ENCODE peak calls at places on chromosomes 13 and 19, in four cellular contexts. K, Y, R and X are unnamed samples.

GRCh38 chr13:87674143-87674772 is 3.1 kb downstream of the SLITRK5 start:
- DNase-seq in R (no peak), Y (no peak), K (no peak), X (no peak)

GRCh38 chr19:3275068-3275582 is 50.7 kb downstream of the CELF5 start:
- DNase-seq in K (no peak), Y (no peak), R (no peak), X (no peak)

GRCh38 chr13:48222358-48223015 is 10.5 kb upstream of the ITM2B start:
- DNase-seq in R (no peak), K (no peak), Y (no peak), X (no peak)

GRCh38 chr13:92807343-92807742 is 419.3 kb upstream of the GPC6 start:
- DNase-seq in K (no peak), Y (no peak), R (no peak), X (no peak)

GRCh38 chr19:37309834-37310575 is 60.9 kb upstream of the ZNF527 start:
- DNase-seq in K (no peak), R (no peak), Y (no peak), X (no peak)

GRCh38 chr19:6730153-6730804 is 7.1 kb downstream of the GPR108 start:
- DNase-seq in R (no peak), Y (no peak), K (no peak), X (no peak)

GRCh38 chr13:46622013-46622917 is 69.3 kb downstream of the LRCH1 start:
- DNase-seq in R (no peak), Y (no peak), K (no peak), X (no peak)

GRCh38 chr19:29837448-29837961 is 25.7 kb downstream of the CCNE1 start:
- DNase-seq in K (no peak), Y (no peak), R (no peak), X (no peak)

GRCh38 chr13:43664700-43665191 is 122.0 kb downstream of the ENOX1 start:
- DNase-seq in R (peak; percentile 67), K (peak; percentile 12), Y (no peak), X (peak; percentile 25)

GRCh38 chr19:46271488-46272197 is 25.2 kb upstream of the HIF3A start:
- DNase-seq in Y (no peak), R (peak; percentile 86), K (no peak), X (no peak)

GRCh38 chr13:61728468-61728867 is 312.8 kb upstream of the PCDH20 start:
- DNase-seq in K (no peak), Y (no peak), R (no peak), X (no peak)

GRCh38 chr19:13370948-13371347 is 135.3 kb downstream of the CACNA1A start:
- DNase-seq in K (no peak), Y (no peak), R (no peak), X (no peak)

GRCh38 chr19:823565-824121 is 1.9 kb upstream of the PLPPR3 start:
- DNase-seq in R (no peak), Y (no peak), K (no peak), X (no peak)

GRCh38 chr13:59771272-59771671 is 392.5 kb downstream of the DIAPH3 start:
- DNase-seq in K (no peak), R (peak; percentile 35), Y (no peak), X (no peak)

GRCh38 chr19:47058621-47059020 is 10.2 kb upstream of the TMEM160 start:
- DNase-seq in Y (no peak), K (no peak), R (no peak), X (no peak)

GRCh38 chr19:53884256-53884655 is 2.3 kb downstream of the PRKCG start:
- DNase-seq in R (no peak), Y (no peak), K (no peak), X (no peak)

GRCh38 chr13:28819046-28819747 is 942 bp upstream of the MTUS2 start:
- DNase-seq in K (no peak), R (peak; percentile 15), Y (no peak), X (no peak)

GRCh38 chr19:53532362-53532761 is 5.6 kb upstream of the ZNF331 start:
- DNase-seq in K (no peak), R (no peak), Y (no peak), X (no peak)

GRCh38 chr19:39413269-39413902 is 917 bp downstream of the PLEKHG2 start:
- DNase-seq in K (no peak), Y (no peak), R (no peak), X (no peak)

GRCh38 chr13:48902421-48902820 is 73.3 kb upstream of the FNDC3A start:
- DNase-seq in K (no peak), R (no peak), Y (no peak), X (peak; percentile 11)

GRCh38 chr19:48741222-48741999 is 1.0 kb upstream of the RASIP1 start:
- DNase-seq in R (no peak), K (no peak), Y (no peak), X (no peak)

GRCh38 chr19:32230441-32230840 is 115.0 kb upstream of the ZNF507 start:
- DNase-seq in Y (no peak), R (no peak), K (no peak), X (no peak)

GRCh38 chr19:47663911-47664771 is 49.1 kb upstream of the EHD2 start:
- DNase-seq in K (peak; percentile 90), Y (peak; percentile 68), R (peak; percentile 97), X (peak; percentile 91)

GRCh38 chr19:49437231-49437630 is 4.1 kb downstream of the SLC17A7 start:
- DNase-seq in R (no peak), Y (no peak), K (no peak), X (no peak)

GRCh38 chr19:48962029-48962848 is 2.9 kb upstream of the FTL start:
- DNase-seq in K (no peak), Y (no peak), R (no peak), X (no peak)

GRCh38 chr13:74039667-74040066 is 94.5 kb downstream of the KLF12 start:
- DNase-seq in Y (no peak), K (no peak), R (no peak), X (no peak)

GRCh38 chr19:36604656-36605100 is 435 bp upstream of the ZNF382 start:
- DNase-seq in K (no peak), Y (peak; percentile 11), R (peak; percentile 23), X (no peak)

GRCh38 chr13:73835138-73835721 is 299.0 kb downstream of the KLF12 start:
- DNase-seq in R (peak; percentile 47), Y (no peak), K (peak; percentile 21), X (no peak)

GRCh38 chr19:6062274-6062673 is 48.0 kb downstream of the RFX2 start:
- DNase-seq in R (no peak), K (no peak), Y (peak; percentile 52), X (no peak)

GRCh38 chr13:78241278-78241919 is 322.8 kb upstream of the EDNRB start:
- DNase-seq in K (no peak), Y (no peak), R (peak; percentile 16), X (no peak)

GRCh38 chr13:73730014-73730413 is 404.2 kb downstream of the KLF12 start:
- DNase-seq in Y (no peak), R (no peak), K (no peak), X (no peak)

GRCh38 chr19:14400913-14401312 is 18.2 kb downstream of the DDX39A start:
- DNase-seq in K (no peak), Y (no peak), R (no peak), X (no peak)

GRCh38 chr19:40959338-40959737 is 31.7 kb upstream of the CYP2B6 start:
- DNase-seq in K (no peak), Y (no peak), R (no peak), X (no peak)

GRCh38 chr19:35363001-35363590 is 4.8 kb downstream of the FFAR3 start:
- DNase-seq in Y (no peak), R (no peak), K (no peak), X (no peak)

DNA sequence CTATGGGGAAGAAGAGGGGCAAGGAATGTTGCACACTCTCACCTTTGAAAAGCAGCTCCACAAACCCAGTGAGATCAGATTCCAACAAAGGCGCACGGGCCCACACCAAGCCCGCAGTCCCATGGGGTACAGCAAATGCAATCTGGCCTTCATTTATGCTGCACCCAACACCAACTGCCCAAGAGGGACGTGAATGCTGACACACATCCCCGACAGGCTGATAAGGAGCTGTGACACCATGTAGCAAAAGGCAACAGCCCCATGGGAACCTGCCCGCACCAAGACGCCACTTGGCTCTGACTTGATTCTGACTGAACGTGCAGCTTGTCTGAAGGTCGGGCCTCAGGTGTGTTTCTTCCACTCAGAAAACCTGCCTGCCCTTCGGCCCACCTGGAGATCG is 17.3 kb downstream of the REXO1 start:
- DNase-seq in K (no peak), Y (no peak), R (no peak), X (no peak)
- TF ChIP-seq CTCF in K (no peak), Y (no peak), R (no peak), X (no peak)

DNA sequence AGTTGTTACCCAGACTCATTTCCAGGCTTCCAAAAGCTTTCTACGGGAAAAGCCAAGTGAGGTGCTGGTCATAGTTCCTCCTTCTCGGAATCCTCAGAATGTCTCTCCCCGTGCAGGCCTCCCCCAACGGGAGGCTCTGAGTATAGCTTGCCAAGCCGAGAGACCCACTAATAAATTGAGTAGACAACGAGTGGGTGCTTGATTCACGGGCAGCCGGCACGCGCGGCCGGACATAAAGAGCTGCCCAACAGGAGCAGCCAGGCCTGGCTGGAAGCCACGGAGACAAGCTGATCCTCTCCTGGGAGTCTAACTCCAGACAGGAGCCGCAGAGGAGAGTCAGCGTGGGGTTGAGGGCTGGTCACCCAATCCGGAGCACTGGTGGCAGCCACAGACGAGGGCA is 43.4 kb upstream of the MEDAG start:
- DNase-seq in Y (peak; percentile 64), K (no peak), R (no peak), X (no peak)
- TF ChIP-seq CTCF in Y (no peak), K (no peak), R (no peak), X (no peak)

GRCh38 chr13:40189426-40189825 is 477.0 kb downstream of the FOXO1 start:
- DNase-seq in K (no peak), Y (no peak), R (no peak), X (no peak)
- TF ChIP-seq CTCF in K (no peak), Y (no peak), R (no peak), X (no peak)

GRCh38 chr19:52297601-52298358 is 811 bp downstream of the ZNF480 start:
- DNase-seq in R (no peak), Y (no peak), K (no peak), X (no peak)
- TF ChIP-seq CTCF in R (peak; percentile 3), Y (no peak), K (no peak), X (no peak)

GRCh38 chr19:7868671-7869452 is 5.3 kb downstream of the PRR36 start:
- DNase-seq in R (peak; percentile 15), Y (no peak), K (no peak), X (no peak)

GRCh38 chr19:7870571-7871279 is 3.5 kb downstream of the PRR36 start:
- DNase-seq in K (no peak), R (peak; percentile 26), Y (no peak), X (no peak)

GRCh38 chr19:7868326-7868670 is 5.9 kb downstream of the PRR36 start:
- DNase-seq in K (no peak), R (no peak), Y (no peak), X (no peak)

GRCh38 chr19:7869910-7870511 is 4.2 kb downstream of the PRR36 start:
- DNase-seq in Y (no peak), K (no peak), R (no peak), X (no peak)

DNA sequence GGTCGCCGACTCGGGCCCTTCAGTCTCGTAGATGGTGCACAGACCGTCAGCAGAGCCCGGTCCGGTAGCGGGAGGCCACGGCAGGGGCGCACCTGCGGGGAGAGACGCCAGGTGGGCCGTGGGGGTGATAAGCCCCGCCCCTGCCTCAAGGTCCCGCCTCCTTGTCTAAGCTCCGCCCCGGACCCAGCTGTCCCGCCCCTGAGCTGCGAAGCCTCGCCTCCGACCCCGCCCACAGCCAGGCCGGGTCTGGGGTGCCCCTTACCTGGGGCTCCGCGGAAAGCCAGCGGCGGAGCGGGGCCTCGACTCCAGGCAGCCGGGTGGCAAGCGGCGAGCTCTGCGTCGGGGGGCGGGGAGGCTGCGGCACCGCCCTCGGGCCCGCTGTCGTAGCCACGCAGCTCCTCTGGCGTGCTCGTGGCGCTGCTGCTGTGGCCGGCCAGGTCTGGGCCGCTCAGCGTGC is 4.7 kb downstream of the PRR36 start:
- DNase-seq in Y (no peak), K (no peak), R (no peak), X (no peak)
- TF ChIP-seq CTCF in Y (no peak), K (no peak), R (peak; percentile 61), X (no peak)